ENCODE peak calls at places on chromosomes 3 and 15, in eight cellular contexts. G is endothelial cell, Y is neural crest cell, A is RWPE1, K is brain microvascular endothelial cell, P is mucosa of descending colon, R is HFF-Myc, C is AG04450. D is an unnamed sample.
A peak's percentile ranks its signal among the peaks of the same experiment; 100 is the strongest.

GRCh38 chr15:46413799-46414198 is 779.0 kb downstream of the SQOR start:
- DNase-seq in C (no peak), G (no peak), P (no peak), A (no peak), K (no peak), Y (no peak), R (no peak), D (peak; percentile 10)

GRCh38 chr15:49721091-49721490 is 100.2 kb downstream of the DTWD1 start:
- DNase-seq in C (no peak), G (no peak), K (no peak), A (no peak), P (no peak), Y (no peak), R (no peak), D (no peak)

GRCh38 chr15:87793736-87794135 is 462.8 kb downstream of the NTRK3 start:
- DNase-seq in C (no peak), K (no peak), A (no peak), G (no peak), R (no peak), Y (no peak), P (no peak), D (no peak)

GRCh38 chr3:24545917-24546316 is 51.3 kb upstream of the THRB start:
- DNase-seq in Y (no peak), P (no peak), K (no peak), R (no peak), C (no peak), A (no peak), G (no peak), D (no peak)

GRCh38 chr15:67461735-67462134 is 59.2 kb upstream of the C15orf61 start:
- DNase-seq in K (no peak), G (no peak), C (no peak), Y (no peak), A (no peak), P (no peak), R (no peak), D (no peak)

GRCh38 chr3:132253262-132253878 is 63.8 kb upstream of the ACP3 start:
- DNase-seq in R (peak; percentile 53), P (no peak), Y (peak; percentile 3), C (peak; percentile 41), K (peak; percentile 51), A (peak; percentile 39), G (peak; percentile 19), D (no peak)

GRCh38 chr3:56303508-56303907 is 164.8 kb downstream of the ERC2 start:
- DNase-seq in Y (peak; percentile 49), A (no peak), C (peak; percentile 3), R (no peak), G (peak; percentile 67), P (no peak), K (peak; percentile 42), D (peak; percentile 52)

GRCh38 chr3:16132926-16133325 is 41.6 kb upstream of the GALNT15 start:
- DNase-seq in C (no peak), K (no peak), A (no peak), G (no peak), Y (no peak), P (no peak), R (no peak), D (no peak)

GRCh38 chr3:129263161-129263910 is 13.9 kb downstream of the COPG1 start:
- DNase-seq in G (no peak), R (no peak), Y (no peak), K (no peak), P (no peak), C (no peak), A (no peak), D (no peak)

GRCh38 chr3:42662813-42663535 is 9.5 kb downstream of the ZBTB47 start:
- DNase-seq in C (no peak), G (no peak), P (no peak), Y (no peak), R (no peak), A (no peak), K (no peak), D (no peak)

GRCh38 chr15:28106294-28107110 is 7.4 kb upstream of the OCA2 start:
- DNase-seq in C (no peak), G (peak; percentile 39), R (no peak), P (no peak), Y (no peak), A (no peak), K (no peak), D (no peak)

GRCh38 chr3:65350786-65351476 is 663.1 kb upstream of the ADAMTS9 start:
- DNase-seq in P (peak; percentile 25), A (no peak), G (no peak), R (no peak), Y (no peak), C (no peak), K (no peak), D (no peak)

DNA sequence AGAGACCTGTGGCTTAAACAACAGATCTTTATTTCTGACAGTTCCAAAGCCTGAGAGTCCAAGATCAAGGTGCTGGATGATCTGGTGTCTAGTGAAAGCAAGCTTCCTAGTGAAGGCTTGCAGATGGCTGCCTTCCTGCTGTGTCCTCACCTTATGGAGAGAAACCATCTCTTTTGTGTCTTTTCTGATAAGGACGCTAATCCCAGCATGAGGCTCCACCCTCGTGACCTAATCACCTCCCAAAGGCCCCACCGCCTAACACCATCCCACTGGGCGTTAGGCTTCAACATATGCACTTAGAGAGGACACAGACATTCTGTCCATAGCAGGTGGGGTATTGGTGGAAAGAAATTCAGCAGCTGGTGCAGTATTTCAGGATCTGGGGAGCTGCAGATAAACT is 19.8 kb upstream of the LYSMD4 start:
- DNase-seq in K (no peak), A (no peak), R (no peak), G (no peak), P (no peak), Y (no peak), C (no peak), D (no peak)
- TF ChIP-seq CTCF in K (no peak), A (no peak), R (no peak), G (no peak), P (no peak), Y (no peak), C (no peak), D (no peak)

GRCh38 chr3:46094506-46094905 is 67.2 kb upstream of the XCR1 start:
- DNase-seq in P (no peak), G (no peak), K (no peak), R (no peak), Y (no peak), C (no peak), A (no peak), D (no peak)

GRCh38 chr3:46093327-46093932 is 66.1 kb upstream of the XCR1 start:
- DNase-seq in Y (no peak), C (no peak), A (no peak), R (no peak), P (no peak), K (no peak), G (no peak), D (no peak)

GRCh38 chr3:46091971-46092703 is 64.9 kb upstream of the XCR1 start:
- DNase-seq in P (no peak), C (no peak), Y (no peak), R (no peak), G (no peak), A (no peak), K (no peak), D (no peak)

GRCh38 chr3:46091046-46091445 is 63.8 kb upstream of the XCR1 start:
- DNase-seq in C (no peak), P (no peak), Y (no peak), R (no peak), K (no peak), A (no peak), G (no peak), D (no peak)

DNA sequence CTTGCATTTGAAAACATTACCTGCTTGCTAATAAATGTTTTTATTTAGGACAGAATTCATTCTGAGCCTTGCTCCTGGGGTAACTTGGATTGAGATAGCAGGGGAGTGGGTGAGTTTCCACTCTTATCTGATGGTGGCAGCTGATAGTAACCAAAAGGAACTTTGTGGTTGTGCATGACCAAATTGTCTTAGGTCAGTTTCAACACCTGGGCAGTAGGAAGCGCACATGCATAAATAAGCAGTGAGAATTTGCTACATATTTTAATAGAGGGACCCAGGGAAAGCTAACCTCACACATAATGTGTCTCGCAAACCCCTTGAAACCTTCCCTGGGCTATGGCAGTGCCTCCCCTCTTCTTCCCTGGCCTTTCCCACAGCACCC is 65.4 kb upstream of the XCR1 start:
- DNase-seq in G (no peak), K (no peak), R (no peak), Y (no peak), C (no peak), P (no peak), A (no peak), D (no peak)
- TF ChIP-seq CTCF in G (no peak), K (no peak), R (no peak), Y (no peak), C (no peak), P (no peak), A (no peak), D (no peak)

DNA sequence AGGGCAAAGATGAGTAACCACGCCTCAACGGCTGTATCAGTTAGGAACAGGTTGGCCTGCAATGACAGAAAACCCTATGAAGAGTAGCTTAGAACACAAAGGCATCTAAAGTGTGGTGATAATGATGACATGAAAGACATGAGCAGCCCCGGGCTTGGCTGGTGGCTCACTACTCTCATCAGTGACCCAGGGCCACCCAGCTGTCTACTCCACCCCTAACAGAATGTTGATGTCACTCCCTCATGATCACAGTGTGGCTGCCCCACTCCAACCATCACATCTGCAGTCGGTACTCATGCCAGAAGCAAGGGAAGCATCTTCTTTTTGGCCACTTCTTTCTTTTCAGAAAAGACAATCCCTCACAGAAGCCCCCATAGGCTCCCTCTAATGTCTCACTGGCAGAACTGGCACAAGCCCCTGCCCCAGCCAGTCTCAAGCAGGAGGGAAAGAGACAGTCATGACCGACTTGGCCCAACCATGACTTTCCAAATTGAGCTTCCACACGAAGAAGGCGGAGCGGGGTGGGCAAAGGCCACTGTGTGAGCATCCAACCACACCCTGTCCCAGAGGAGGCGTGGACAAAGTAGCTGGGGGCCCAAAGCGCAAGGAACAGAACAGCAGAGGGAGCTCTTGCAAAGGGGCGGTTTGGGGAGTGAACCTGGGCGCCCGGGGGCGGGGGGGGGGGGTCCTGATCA is 72.0 kb upstream of the IQSEC1 start:
- DNase-seq in G (no peak), Y (no peak), K (no peak), P (no peak), R (no peak), C (no peak), A (no peak), D (no peak)
- TF ChIP-seq CTCF in G (no peak), Y (no peak), K (no peak), P (no peak), R (no peak), C (no peak), A (no peak), D (no peak)

GRCh38 chr3:150307862-150308261 is 100.2 kb upstream of the TSC22D2 start:
- DNase-seq in G (no peak), Y (no peak), K (no peak), C (no peak), P (no peak), A (no peak), R (no peak), D (no peak)

GRCh38 chr3:150300376-150300775 is 107.7 kb upstream of the TSC22D2 start:
- DNase-seq in P (no peak), R (no peak), K (peak; percentile 13), A (peak; percentile 13), Y (no peak), G (no peak), C (no peak), D (no peak)

GRCh38 chr3:150302246-150302645 is 105.9 kb upstream of the TSC22D2 start:
- DNase-seq in K (no peak), A (no peak), G (no peak), P (no peak), R (no peak), C (no peak), Y (no peak), D (no peak)

GRCh38 chr3:150300847-150301517 is 107.1 kb upstream of the TSC22D2 start:
- DNase-seq in P (no peak), R (no peak), K (peak; percentile 20), G (no peak), C (no peak), A (no peak), Y (no peak), D (no peak)

GRCh38 chr3:150303776-150304175 is 104.3 kb upstream of the TSC22D2 start:
- DNase-seq in P (no peak), Y (no peak), G (peak; percentile 11), R (no peak), C (no peak), K (no peak), A (no peak), D (no peak)
- TF ChIP-seq CTCF in P (no peak), Y (peak; percentile 50), G (peak; percentile 40), R (peak; percentile 43), C (peak; percentile 21), K (peak; percentile 62), A (no peak), D (peak; percentile 43)

D was measured in epithelial cell of proximal tubule.